ENCODE peak calls at places on chromosome 5, in nine cellular contexts. N is cardiac fibroblast; A is lower lobe of right lung; F is effector memory CD4-positive, alpha-beta T cell; X is WERI-Rb-1; E is astrocyte of the spinal cord; Z is astrocyte; L is Panc1; G is fibroblast of mammary gland. V is an unnamed sample.

GRCh38 chr5:147448766-147449165 is 61.1 kb downstream of the DPYSL3 start:
- DNase-seq in N (peak), E (no peak), X (no peak), L (no peak), G (no peak), A (no peak), F (no peak), Z (peak), V (no peak)

GRCh38 chr5:122478741-122479459 is 166.9 kb downstream of the SNCAIP start:
- DNase-seq in A (no peak), F (no peak), G (peak), X (no peak), L (no peak), N (peak), Z (no peak), E (peak), V (no peak)

GRCh38 chr5:178428341-178429155 is 161.6 kb downstream of the COL23A1 start:
- DNase-seq in E (no peak), G (no peak), A (peak), F (no peak), Z (no peak), L (no peak), X (no peak), N (no peak), V (peak)

GRCh38 chr5:34410411-34411139 is 245.6 kb upstream of the RAI14 start:
- DNase-seq in L (no peak), G (peak), Z (peak), X (no peak), F (no peak), N (no peak), A (no peak), E (peak), V (peak)

GRCh38 chr5:33049845-33050244 is 338.7 kb downstream of the NPR3 start:
- DNase-seq in G (peak), L (peak), Z (peak), A (no peak), N (peak), E (peak), X (no peak), F (no peak), V (no peak)

GRCh38 chr5:126527892-126528291 is 67.1 kb downstream of the ALDH7A1 start:
- DNase-seq in N (no peak), Z (peak), F (no peak), L (no peak), G (peak), E (peak), A (no peak), X (no peak), V (no peak)

GRCh38 chr5:93076096-93076495 is 504.9 kb downstream of the NR2F1-AS1 start:
- DNase-seq in N (no peak), X (no peak), Z (peak), L (no peak), E (peak), F (no peak), A (no peak), G (peak), V (no peak)

GRCh38 chr5:10910261-10910660 is 149.2 kb upstream of the DAP start:
- DNase-seq in F (no peak), Z (peak), X (no peak), A (no peak), L (no peak), N (no peak), G (no peak), E (no peak), V (no peak)

GRCh38 chr5:109805882-109806281 is 116.2 kb downstream of the MAN2A1 start:
- DNase-seq in G (no peak), Z (no peak), A (no peak), X (no peak), L (no peak), E (no peak), N (no peak), F (no peak), V (peak)

GRCh38 chr5:82327961-82328360 is 49.8 kb upstream of the RPS23 start:
- DNase-seq in X (no peak), G (no peak), L (no peak), Z (peak), A (no peak), N (no peak), F (no peak), E (peak), V (no peak)

GRCh38 chr5:31197183-31197582 is 3.7 kb downstream of the CDH6 start:
- DNase-seq in E (peak), X (no peak), A (no peak), L (no peak), Z (peak), F (no peak), G (no peak), N (peak), V (no peak)

GRCh38 chr5:23089316-23089715 is 236.2 kb upstream of the CDH12 start:
- DNase-seq in N (no peak), Z (no peak), G (no peak), X (peak), E (no peak), A (no peak), F (no peak), L (no peak), V (no peak)

GRCh38 chr5:7393921-7394799 is 1.8 kb upstream of the ADCY2 start:
- DNase-seq in F (no peak), N (no peak), G (no peak), X (peak), L (no peak), Z (no peak), A (no peak), E (no peak), V (no peak)
- H3K4me3 ChIP-seq in F (no peak), N (no peak), G (no peak), X (peak), L (no peak), Z (no peak), A (no peak), E (no peak), V (no peak)

GRCh38 chr5:180785151-180785781 is 17.3 kb downstream of the MGAT1 start:
- DNase-seq in L (no peak), G (peak), Z (peak), N (peak), X (no peak), A (no peak), E (peak), F (no peak), V (no peak)
- H3K4me3 ChIP-seq in L (no peak), G (no peak), Z (no peak), N (no peak), X (no peak), A (no peak), E (no peak), F (no peak), V (no peak)

DNA sequence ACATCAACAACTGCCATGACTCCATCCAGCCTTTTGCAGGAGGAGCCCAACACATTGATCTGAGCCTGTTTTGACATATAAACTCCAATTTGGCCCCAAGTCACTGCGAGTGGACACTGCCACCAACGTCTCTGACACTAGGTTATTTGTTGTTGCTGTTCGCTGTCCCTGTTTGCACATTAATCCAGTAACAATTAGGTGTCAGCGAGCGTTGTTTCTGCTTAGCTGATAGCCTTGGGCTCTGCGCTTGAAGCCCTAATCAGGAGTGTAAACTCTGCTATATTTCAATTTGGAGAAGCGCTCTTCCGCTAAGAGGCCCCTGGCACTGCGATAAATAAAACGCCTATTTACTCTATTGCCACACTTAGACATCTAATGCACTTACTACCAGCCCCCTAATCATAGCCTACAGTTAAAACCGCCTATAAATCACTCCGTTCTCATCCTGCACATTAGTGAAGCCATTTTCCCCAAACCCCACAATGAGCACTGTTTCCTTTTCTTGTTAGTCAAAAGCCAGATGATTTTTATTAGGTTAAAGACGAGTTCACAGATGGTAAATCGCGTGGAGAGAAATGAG is 195.9 kb upstream of the TBCA start:
- DNase-seq in E (no peak), L (no peak), X (no peak), F (no peak), G (peak), Z (no peak), N (no peak), A (no peak), V (peak)
- H3K4me3 ChIP-seq in E (no peak), L (peak), X (peak), F (no peak), G (peak), Z (peak), N (no peak), A (peak), V (peak)

GRCh38 chr5:133366438-133366837 is 245.9 kb downstream of the FSTL4 start:
- DNase-seq in E (no peak), G (peak), X (no peak), L (no peak), N (no peak), F (no peak), A (no peak), Z (no peak), V (no peak)
- H3K4me3 ChIP-seq in E (no peak), G (no peak), X (no peak), L (no peak), N (no peak), F (no peak), A (no peak), Z (no peak), V (no peak)

GRCh38 chr5:60521379-60522298 is 178.3 kb downstream of the DEPDC1B start:
- DNase-seq in X (no peak), L (no peak), N (no peak), G (no peak), E (peak), F (no peak), Z (no peak), A (no peak), V (no peak)
- H3K4me3 ChIP-seq in X (no peak), L (no peak), N (no peak), G (no peak), E (no peak), F (no peak), Z (no peak), A (peak), V (no peak)

GRCh38 chr5:18394154-18394804 is 760.0 kb downstream of the TAF11L14 start:
- DNase-seq in A (peak), N (peak), G (peak), F (no peak), L (peak), X (peak), Z (peak), E (peak), V (peak)
- H3K4me3 ChIP-seq in A (no peak), N (no peak), G (no peak), F (no peak), L (no peak), X (no peak), Z (no peak), E (no peak), V (no peak)